ENCODE peak calls at places on chromosomes 2 and 18, in five cellular contexts. One of them, this sample, is unnamed.

GRCh38 chr2:1600191-1601063 is 143.9 kb downstream of the PXDN start:
- DNase-seq in NCI-H748 treated with DMSO at 0.1 percent for 48 hours: no peak
- DNase-seq in activated CD8-positive, alpha-beta memory T cell treated with anti-CD3 and anti-CD28 coated beads for 4 hours: no peak
- DNase-seq in pons: no peak
- DNase-seq in EH: peak; percentile 44
- DNase-seq in this sample: no peak

GRCh38 chr2:54386993-54387590 is 69.0 kb upstream of the SPTBN1 start:
- DNase-seq in NCI-H748 treated with DMSO at 0.1 percent for 48 hours: no peak
- DNase-seq in activated CD8-positive, alpha-beta memory T cell treated with anti-CD3 and anti-CD28 coated beads for 4 hours: no peak
- DNase-seq in pons: no peak
- DNase-seq in EH: peak; percentile 77
- DNase-seq in this sample: no peak

GRCh38 chr2:75454221-75454620 is 106.5 kb downstream of the EVA1A start:
- DNase-seq in NCI-H748 treated with DMSO at 0.1 percent for 48 hours: no peak
- DNase-seq in activated CD8-positive, alpha-beta memory T cell treated with anti-CD3 and anti-CD28 coated beads for 4 hours: no peak
- DNase-seq in pons: no peak
- DNase-seq in EH: no peak
- DNase-seq in this sample: no peak

GRCh38 chr2:43531251-43531650 is 64.6 kb downstream of the THADA start:
- DNase-seq in NCI-H748 treated with DMSO at 0.1 percent for 48 hours: no peak
- DNase-seq in activated CD8-positive, alpha-beta memory T cell treated with anti-CD3 and anti-CD28 coated beads for 4 hours: no peak
- DNase-seq in pons: no peak
- DNase-seq in EH: no peak
- DNase-seq in this sample: no peak

GRCh38 chr2:71773218-71773617 is 319.9 kb downstream of the DYSF start:
- DNase-seq in NCI-H748 treated with DMSO at 0.1 percent for 48 hours: no peak
- DNase-seq in activated CD8-positive, alpha-beta memory T cell treated with anti-CD3 and anti-CD28 coated beads for 4 hours: no peak
- DNase-seq in pons: no peak
- DNase-seq in EH: no peak
- DNase-seq in this sample: no peak

GRCh38 chr2:8408560-8409460 is 273.0 kb upstream of the ID2 start:
- DNase-seq in NCI-H748 treated with DMSO at 0.1 percent for 48 hours: no peak
- DNase-seq in activated CD8-positive, alpha-beta memory T cell treated with anti-CD3 and anti-CD28 coated beads for 4 hours: peak; percentile 19
- DNase-seq in pons: peak; percentile 21
- DNase-seq in EH: no peak
- DNase-seq in this sample: peak; percentile 17

GRCh38 chr2:17257194-17257909 is 260.9 kb downstream of the RAD51AP2 start:
- DNase-seq in NCI-H748 treated with DMSO at 0.1 percent for 48 hours: no peak
- DNase-seq in activated CD8-positive, alpha-beta memory T cell treated with anti-CD3 and anti-CD28 coated beads for 4 hours: no peak
- DNase-seq in pons: no peak
- DNase-seq in EH: no peak
- DNase-seq in this sample: no peak

GRCh38 chr2:127525692-127526141 is 572 bp downstream of the IWS1 start:
- DNase-seq in NCI-H748 treated with DMSO at 0.1 percent for 48 hours: no peak
- DNase-seq in activated CD8-positive, alpha-beta memory T cell treated with anti-CD3 and anti-CD28 coated beads for 4 hours: no peak
- DNase-seq in pons: peak; percentile 35
- DNase-seq in EH: peak; percentile 70
- DNase-seq in this sample: no peak

GRCh38 chr2:204654679-204655078 is 109.4 kb downstream of the PARD3B start:
- DNase-seq in NCI-H748 treated with DMSO at 0.1 percent for 48 hours: no peak
- DNase-seq in activated CD8-positive, alpha-beta memory T cell treated with anti-CD3 and anti-CD28 coated beads for 4 hours: no peak
- DNase-seq in pons: no peak
- DNase-seq in EH: no peak
- DNase-seq in this sample: no peak

GRCh38 chr2:2898744-2899143 is 478.9 kb downstream of the EIPR1 start:
- DNase-seq in NCI-H748 treated with DMSO at 0.1 percent for 48 hours: no peak
- DNase-seq in activated CD8-positive, alpha-beta memory T cell treated with anti-CD3 and anti-CD28 coated beads for 4 hours: no peak
- DNase-seq in pons: no peak
- DNase-seq in EH: no peak
- DNase-seq in this sample: no peak

GRCh38 chr18:3384664-3385189 is 65.2 kb upstream of the TGIF1 start:
- DNase-seq in NCI-H748 treated with DMSO at 0.1 percent for 48 hours: no peak
- DNase-seq in activated CD8-positive, alpha-beta memory T cell treated with anti-CD3 and anti-CD28 coated beads for 4 hours: no peak
- DNase-seq in pons: no peak
- DNase-seq in EH: no peak
- DNase-seq in this sample: no peak

GRCh38 chr2:167265004-167265403 is 376.7 kb downstream of the XIRP2 start:
- DNase-seq in NCI-H748 treated with DMSO at 0.1 percent for 48 hours: no peak
- DNase-seq in activated CD8-positive, alpha-beta memory T cell treated with anti-CD3 and anti-CD28 coated beads for 4 hours: no peak
- DNase-seq in pons: no peak
- DNase-seq in EH: no peak
- DNase-seq in this sample: no peak

GRCh38 chr2:190328748-190329147 is 9.1 kb upstream of the HIBCH start:
- DNase-seq in NCI-H748 treated with DMSO at 0.1 percent for 48 hours: no peak
- DNase-seq in activated CD8-positive, alpha-beta memory T cell treated with anti-CD3 and anti-CD28 coated beads for 4 hours: no peak
- DNase-seq in pons: peak; percentile 26
- DNase-seq in EH: peak; percentile 22
- DNase-seq in this sample: no peak

GRCh38 chr2:37281916-37282315 is 42.7 kb downstream of the PRKD3 start:
- DNase-seq in NCI-H748 treated with DMSO at 0.1 percent for 48 hours: no peak
- DNase-seq in activated CD8-positive, alpha-beta memory T cell treated with anti-CD3 and anti-CD28 coated beads for 4 hours: no peak
- DNase-seq in pons: no peak
- DNase-seq in EH: no peak
- DNase-seq in this sample: no peak

GRCh38 chr2:173623411-173624076 is 268.9 kb downstream of the CDCA7 start:
- DNase-seq in NCI-H748 treated with DMSO at 0.1 percent for 48 hours: no peak
- DNase-seq in activated CD8-positive, alpha-beta memory T cell treated with anti-CD3 and anti-CD28 coated beads for 4 hours: no peak
- DNase-seq in pons: no peak
- DNase-seq in EH: no peak
- DNase-seq in this sample: no peak

GRCh38 chr18:79507076-79507545 is 111.4 kb downstream of the NFATC1 start:
- DNase-seq in NCI-H748 treated with DMSO at 0.1 percent for 48 hours: no peak
- DNase-seq in activated CD8-positive, alpha-beta memory T cell treated with anti-CD3 and anti-CD28 coated beads for 4 hours: no peak
- DNase-seq in pons: peak; percentile 44
- DNase-seq in EH: peak; percentile 71
- DNase-seq in this sample: no peak

GRCh38 chr2:20145497-20146193 is 79.3 kb downstream of the SDC1 start:
- DNase-seq in NCI-H748 treated with DMSO at 0.1 percent for 48 hours: no peak
- DNase-seq in activated CD8-positive, alpha-beta memory T cell treated with anti-CD3 and anti-CD28 coated beads for 4 hours: no peak
- DNase-seq in pons: no peak
- DNase-seq in EH: no peak
- DNase-seq in this sample: no peak

GRCh38 chr2:26363323-26363722 is 16.7 kb upstream of the ADGRF3 start:
- DNase-seq in NCI-H748 treated with DMSO at 0.1 percent for 48 hours: no peak
- DNase-seq in activated CD8-positive, alpha-beta memory T cell treated with anti-CD3 and anti-CD28 coated beads for 4 hours: no peak
- DNase-seq in pons: no peak
- DNase-seq in EH: peak; percentile 62
- DNase-seq in this sample: no peak

GRCh38 chr18:650428-650858 is 7.0 kb upstream of the TYMS start:
- DNase-seq in NCI-H748 treated with DMSO at 0.1 percent for 48 hours: peak; percentile 14
- DNase-seq in activated CD8-positive, alpha-beta memory T cell treated with anti-CD3 and anti-CD28 coated beads for 4 hours: no peak
- DNase-seq in pons: no peak
- DNase-seq in EH: no peak
- DNase-seq in this sample: no peak

GRCh38 chr2:216486708-216487107 is 11.9 kb upstream of the RPL37A start:
- DNase-seq in NCI-H748 treated with DMSO at 0.1 percent for 48 hours: no peak
- DNase-seq in activated CD8-positive, alpha-beta memory T cell treated with anti-CD3 and anti-CD28 coated beads for 4 hours: no peak
- DNase-seq in pons: no peak
- DNase-seq in EH: no peak
- DNase-seq in this sample: no peak

GRCh38 chr18:73653836-73654235 is 493.8 kb downstream of the FBXO15 start:
- DNase-seq in NCI-H748 treated with DMSO at 0.1 percent for 48 hours: no peak
- DNase-seq in activated CD8-positive, alpha-beta memory T cell treated with anti-CD3 and anti-CD28 coated beads for 4 hours: no peak
- DNase-seq in pons: no peak
- DNase-seq in EH: no peak
- DNase-seq in this sample: no peak

GRCh38 chr2:68992933-68993332 is 18.5 kb downstream of the GKN1 start:
- DNase-seq in NCI-H748 treated with DMSO at 0.1 percent for 48 hours: no peak
- DNase-seq in activated CD8-positive, alpha-beta memory T cell treated with anti-CD3 and anti-CD28 coated beads for 4 hours: no peak
- DNase-seq in pons: no peak
- DNase-seq in EH: no peak
- DNase-seq in this sample: no peak

This sample was measured in T-helper 22 cell.